ENCODE peak calls at places on chromosomes 16 and 17, in six cellular contexts. K is GM12878, I is GM12891, H is H1, E is K562, G is HepG2. Q is an unnamed sample.
A peak's percentile ranks its signal among the peaks of the same experiment; 100 is the strongest.

GRCh38 chr17:7885357-7886226 is 3.0 kb upstream of the CHD3 start:
- DNase-seq in H (no peak), E (peak; percentile 77), K (no peak), I (peak; percentile 53), G (no peak), Q (peak; percentile 50)

GRCh38 chr17:17191961-17192381 is 14.2 kb downstream of the PLD6 start:
- DNase-seq in I (no peak), H (no peak), K (no peak), E (no peak), G (no peak), Q (no peak)

GRCh38 chr17:44069974-44070454 is 521 bp upstream of the G6PC3 start:
- DNase-seq in H (no peak), I (no peak), E (peak; percentile 68), G (no peak), K (no peak), Q (no peak)

GRCh38 chr17:3282901-3283300 is 15.3 kb downstream of the OR3A1 start:
- DNase-seq in K (no peak), I (no peak), H (no peak), G (no peak), E (no peak), Q (no peak)

GRCh38 chr16:4376126-4376819 is 4.6 kb downstream of the VASN start:
- DNase-seq in H (no peak), K (no peak), G (no peak), I (no peak), E (no peak), Q (no peak)

GRCh38 chr17:15436399-15437369 is 30.7 kb downstream of the CDRT4 start:
- DNase-seq in G (peak; percentile 65), H (no peak), E (peak; percentile 56), I (no peak), K (no peak), Q (no peak)

GRCh38 chr17:62891659-62892058 is 74.4 kb upstream of the TANC2 start:
- DNase-seq in E (no peak), H (no peak), G (no peak), K (no peak), I (no peak), Q (no peak)

GRCh38 chr16:1470543-1471251 is 4.1 kb downstream of the CLCN7 start:
- DNase-seq in H (no peak), I (no peak), E (peak; percentile 40), G (no peak), K (no peak), Q (no peak)

GRCh38 chr17:10216213-10216982 is 18.0 kb upstream of the GAS7 start:
- DNase-seq in E (no peak), G (no peak), H (no peak), I (no peak), K (no peak), Q (no peak)

GRCh38 chr17:59837362-59838195 is 55.2 kb downstream of the TUBD1 start:
- DNase-seq in G (peak; percentile 100), H (no peak), I (no peak), E (peak; percentile 84), K (peak; percentile 97), Q (no peak)

GRCh38 chr17:34384271-34384670 is 21.2 kb upstream of the CCL1 start:
- DNase-seq in H (no peak), K (no peak), E (no peak), G (no peak), I (no peak), Q (no peak)

GRCh38 chr16:52383640-52384292 is 163.2 kb downstream of the TOX3 start:
- DNase-seq in E (no peak), I (no peak), G (peak; percentile 57), H (no peak), K (no peak), Q (no peak)

GRCh38 chr17:45101883-45102811 is 30.2 kb downstream of the PLCD3 start:
- DNase-seq in E (no peak), K (no peak), I (no peak), G (peak; percentile 91), H (no peak), Q (no peak)

GRCh38 chr16:59356144-59356543 is 622.0 kb upstream of the GOT2 start:
- DNase-seq in H (no peak), I (no peak), K (no peak), G (no peak), E (no peak), Q (no peak)

GRCh38 chr16:22787456-22788189 is 26.3 kb upstream of the HS3ST2 start:
- DNase-seq in H (no peak), I (no peak), G (no peak), K (no peak), E (no peak), Q (no peak)

GRCh38 chr17:55366020-55366481 is 55.6 kb downstream of the MMD start:
- DNase-seq in E (no peak), G (no peak), I (no peak), H (no peak), K (no peak), Q (no peak)

GRCh38 chr17:6641374-6641818 is 536 bp downstream of the TXNDC17 start:
- DNase-seq in I (no peak), H (peak; percentile 9), E (no peak), K (no peak), G (no peak), Q (no peak)

GRCh38 chr17:76523084-76524037 is 14.1 kb downstream of the CYGB start:
- DNase-seq in H (peak; percentile 49), I (peak; percentile 83), K (no peak), G (peak; percentile 53), E (peak; percentile 88), Q (peak; percentile 85)

GRCh38 chr16:80968386-80969113 is 38.1 kb downstream of the CMC2 start:
- DNase-seq in E (no peak), I (no peak), K (no peak), H (no peak), G (no peak), Q (no peak)

GRCh38 chr17:17749025-17749772 is 67.9 kb downstream of the RAI1 start:
- DNase-seq in I (no peak), G (no peak), E (no peak), H (no peak), K (no peak), Q (no peak)

GRCh38 chr17:61208301-61209098 is 191.1 kb upstream of the TBX2 start:
- DNase-seq in I (no peak), K (no peak), H (no peak), E (no peak), G (no peak), Q (no peak)

GRCh38 chr17:28889996-28890395 is 7.5 kb downstream of the FLOT2 start:
- DNase-seq in I (no peak), K (no peak), G (no peak), H (no peak), E (no peak), Q (no peak)

GRCh38 chr16:28569968-28570752 is 16.4 kb downstream of the SGF29 start:
- DNase-seq in I (no peak), E (no peak), H (no peak), G (no peak), K (no peak), Q (no peak)

GRCh38 chr17:8025176-8025911 is 13.5 kb upstream of the ALOX15B start:
- DNase-seq in I (no peak), H (no peak), K (no peak), G (no peak), E (no peak), Q (no peak)

GRCh38 chr17:7235693-7236665 is 1.7 kb upstream of the DVL2 start:
- DNase-seq in I (no peak), G (no peak), H (no peak), E (peak; percentile 13), K (no peak), Q (no peak)

GRCh38 chr17:2815781-2816185 is 19.5 kb downstream of the RAP1GAP2 start:
- DNase-seq in K (no peak), G (no peak), E (no peak), H (no peak), I (no peak), Q (no peak)

GRCh38 chr16:67939507-67940435 is 3.1 kb upstream of the PSMB10 start:
- DNase-seq in K (no peak), I (no peak), E (no peak), G (no peak), H (no peak), Q (no peak)

GRCh38 chr16:57825298-57826039 is 23.2 kb upstream of the KIFC3 start:
- DNase-seq in H (no peak), G (no peak), K (no peak), I (no peak), E (no peak), Q (no peak)

DNA sequence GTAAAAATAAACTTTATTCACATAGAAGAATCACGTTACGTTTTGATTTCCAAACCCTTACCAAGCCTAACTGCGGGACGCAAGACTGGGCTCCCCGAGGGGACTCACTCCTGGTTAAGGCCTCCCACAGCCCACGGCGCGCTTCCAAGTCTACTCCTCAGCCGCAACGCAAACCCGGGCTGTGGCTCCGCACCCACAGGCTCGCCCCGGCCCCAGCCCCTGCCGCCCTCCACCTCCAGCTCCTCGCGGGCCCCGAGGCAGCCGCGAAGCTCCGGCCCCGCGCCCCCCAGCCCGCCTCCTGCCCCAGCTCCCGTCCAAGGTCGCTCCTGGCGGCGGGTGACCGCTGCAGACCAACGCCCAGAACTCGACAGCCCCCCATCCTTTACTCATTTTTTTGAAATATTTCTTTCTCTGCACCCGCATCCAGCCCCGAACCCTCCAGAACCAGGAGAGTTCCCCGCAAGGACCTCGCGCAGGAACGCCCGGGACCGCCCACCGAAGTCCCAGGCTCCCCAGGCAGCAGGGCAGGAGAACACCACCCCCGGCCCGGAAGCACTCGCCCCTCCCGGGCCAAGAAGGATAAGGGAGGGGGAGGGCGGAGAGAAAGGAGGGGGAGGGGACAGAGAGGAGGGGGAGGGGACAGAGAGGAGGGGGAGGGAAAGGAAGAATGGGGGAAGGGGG is 918 bp downstream of the USP22 start:
- DNase-seq in E (peak; percentile 85), K (no peak), G (peak; percentile 71), H (peak; percentile 58), I (peak; percentile 39), Q (peak; percentile 56)
- TF ChIP-seq POLR2AphosphoS5 in E (peak; percentile 42), K (no peak), G (peak; percentile 41), H (no peak), I (no peak), Q (peak; percentile 46)

GRCh38 chr16:8885674-8886592 is 3.8 kb downstream of the LITAFD start:
- DNase-seq in E (no peak), G (peak; percentile 46), H (no peak), K (no peak), I (no peak), Q (no peak)
- TF ChIP-seq TAF1 in E (no peak), G (no peak), H (no peak), K (no peak), I (no peak), Q (no peak)

GRCh38 chr17:78818932-78819331 is 21.7 kb downstream of the USP36 start:
- DNase-seq in K (no peak), G (no peak), H (no peak), E (no peak), I (no peak), Q (no peak)
- TF ChIP-seq POLR2A in K (no peak), G (no peak), H (no peak), E (no peak), I (no peak), Q (no peak)

GRCh38 chr16:17417740-17418139 is 53.0 kb downstream of the XYLT1 start:
- DNase-seq in I (no peak), K (no peak), G (no peak), H (no peak), E (no peak), Q (no peak)

GRCh38 chr16:17419266-17419665 is 51.5 kb downstream of the XYLT1 start:
- DNase-seq in H (no peak), I (no peak), G (no peak), K (no peak), E (no peak), Q (no peak)

GRCh38 chr16:17414421-17414820 is 56.3 kb downstream of the XYLT1 start:
- DNase-seq in H (no peak), I (no peak), E (no peak), K (peak; percentile 32), G (no peak), Q (no peak)

GRCh38 chr16:17414916-17415315 is 55.8 kb downstream of the XYLT1 start:
- DNase-seq in E (no peak), K (no peak), I (no peak), H (no peak), G (no peak), Q (no peak)

GRCh38 chr16:17416461-17417221 is 54.1 kb downstream of the XYLT1 start:
- DNase-seq in G (no peak), H (no peak), K (peak; percentile 89), I (peak; percentile 71), E (no peak), Q (peak; percentile 76)
- TF ChIP-seq POLR2AphosphoS5 in G (no peak), H (no peak), K (peak; percentile 70), I (peak; percentile 60), E (no peak), Q (peak; percentile 80)